ENCODE peak calls at places on chromosome 5, in six cellular contexts. One of them, this sample, is unnamed.

GRCh38 chr5:139650031-139650688 is 2.0 kb downstream of the CXXC5 start:
- DNase-seq in fibroblast of pulmonary artery: no peak
- DNase-seq in GM06990: peak; percentile 64
- DNase-seq in stimulated activated CD4-positive, alpha-beta T cell treated with anti-CD3 and anti-CD28 coated beads, Interleukin-15, amount 100 ng/mL, for 1 hour: no peak
- DNase-seq in mesendoderm: peak; percentile 74
- DNase-seq in memory B cell: peak; percentile 52
- DNase-seq in this sample: no peak

GRCh38 chr5:72178910-72179815 is 71.9 kb downstream of the MAP1B start:
- DNase-seq in GM06990: no peak
- DNase-seq in mesendoderm: peak; percentile 14
- DNase-seq in stimulated activated CD4-positive, alpha-beta T cell treated with anti-CD3 and anti-CD28 coated beads, Interleukin-15, amount 100 ng/mL, for 1 hour: no peak
- DNase-seq in fibroblast of pulmonary artery: peak; percentile 95
- DNase-seq in memory B cell: no peak
- DNase-seq in this sample: peak; percentile 91

GRCh38 chr5:133400831-133401351 is 211.4 kb downstream of the FSTL4 start:
- DNase-seq in fibroblast of pulmonary artery: no peak
- DNase-seq in GM06990: no peak
- DNase-seq in mesendoderm: peak; percentile 21
- DNase-seq in memory B cell: no peak
- DNase-seq in stimulated activated CD4-positive, alpha-beta T cell treated with anti-CD3 and anti-CD28 coated beads, Interleukin-15, amount 100 ng/mL, for 1 hour: no peak
- DNase-seq in this sample: no peak

GRCh38 chr5:100464418-100464817 is 70.8 kb upstream of the FAM174A start:
- DNase-seq in GM06990: no peak
- DNase-seq in memory B cell: no peak
- DNase-seq in mesendoderm: no peak
- DNase-seq in stimulated activated CD4-positive, alpha-beta T cell treated with anti-CD3 and anti-CD28 coated beads, Interleukin-15, amount 100 ng/mL, for 1 hour: no peak
- DNase-seq in fibroblast of pulmonary artery: peak; percentile 24
- DNase-seq in this sample: peak; percentile 57

GRCh38 chr5:177304392-177305119 is 957 bp downstream of the PRELID1 start:
- DNase-seq in mesendoderm: no peak
- DNase-seq in stimulated activated CD4-positive, alpha-beta T cell treated with anti-CD3 and anti-CD28 coated beads, Interleukin-15, amount 100 ng/mL, for 1 hour: no peak
- DNase-seq in memory B cell: no peak
- DNase-seq in fibroblast of pulmonary artery: no peak
- DNase-seq in GM06990: no peak
- DNase-seq in this sample: no peak

GRCh38 chr5:35810561-35810960 is 46.1 kb upstream of the IL7R start:
- DNase-seq in mesendoderm: no peak
- DNase-seq in fibroblast of pulmonary artery: no peak
- DNase-seq in stimulated activated CD4-positive, alpha-beta T cell treated with anti-CD3 and anti-CD28 coated beads, Interleukin-15, amount 100 ng/mL, for 1 hour: no peak
- DNase-seq in GM06990: no peak
- DNase-seq in memory B cell: no peak
- DNase-seq in this sample: no peak

GRCh38 chr5:139403787-139404483 is at the start of gene SPATA24:
- DNase-seq in mesendoderm: peak; percentile 99
- DNase-seq in memory B cell: peak; percentile 93
- DNase-seq in stimulated activated CD4-positive, alpha-beta T cell treated with anti-CD3 and anti-CD28 coated beads, Interleukin-15, amount 100 ng/mL, for 1 hour: peak; percentile 95
- DNase-seq in fibroblast of pulmonary artery: peak; percentile 98
- DNase-seq in GM06990: peak; percentile 98
- DNase-seq in this sample: peak; percentile 97

GRCh38 chr5:92890841-92891244 is 690.2 kb downstream of the NR2F1-AS1 start:
- DNase-seq in fibroblast of pulmonary artery: peak; percentile 50
- DNase-seq in GM06990: no peak
- DNase-seq in mesendoderm: no peak
- DNase-seq in memory B cell: no peak
- DNase-seq in stimulated activated CD4-positive, alpha-beta T cell treated with anti-CD3 and anti-CD28 coated beads, Interleukin-15, amount 100 ng/mL, for 1 hour: no peak
- DNase-seq in this sample: peak; percentile 27

GRCh38 chr5:91288517-91288916 is 94.6 kb downstream of the ARRDC3 start:
- DNase-seq in mesendoderm: no peak
- DNase-seq in memory B cell: no peak
- DNase-seq in stimulated activated CD4-positive, alpha-beta T cell treated with anti-CD3 and anti-CD28 coated beads, Interleukin-15, amount 100 ng/mL, for 1 hour: no peak
- DNase-seq in fibroblast of pulmonary artery: no peak
- DNase-seq in GM06990: no peak
- DNase-seq in this sample: no peak

GRCh38 chr5:14156611-14157493 is 13.7 kb downstream of the TRIO start:
- DNase-seq in stimulated activated CD4-positive, alpha-beta T cell treated with anti-CD3 and anti-CD28 coated beads, Interleukin-15, amount 100 ng/mL, for 1 hour: no peak
- DNase-seq in GM06990: peak; percentile 59
- DNase-seq in mesendoderm: peak; percentile 79
- DNase-seq in fibroblast of pulmonary artery: peak; percentile 94
- DNase-seq in memory B cell: no peak
- DNase-seq in this sample: peak; percentile 96

GRCh38 chr5:32419791-32420190 is 24.7 kb downstream of the ZFR start:
- DNase-seq in GM06990: no peak
- DNase-seq in stimulated activated CD4-positive, alpha-beta T cell treated with anti-CD3 and anti-CD28 coated beads, Interleukin-15, amount 100 ng/mL, for 1 hour: no peak
- DNase-seq in fibroblast of pulmonary artery: peak; percentile 4
- DNase-seq in mesendoderm: no peak
- DNase-seq in memory B cell: no peak
- DNase-seq in this sample: no peak